ENCODE peak calls at places on chromosomes 7 and 10, in nine cellular contexts. One of them, this sample, is unnamed.
A peak's percentile ranks its signal among the peaks of the same experiment; 100 is the strongest.

GRCh38 chr10:75234683-75235374 is 928 bp downstream of the COMTD1 start:
- DNase-seq in stimulated activated CD4-positive, alpha-beta T cell treated with anti-CD3 and anti-CD28 coated beads, Interleukin-4, amount 100 ng/mL, for 4 hours: peak; percentile 5
- DNase-seq in activated T-helper 9 cell treated with anti-CD3 and anti-CD28 coated beads, Interleukin-2, amount 50 U/mL, for 16 hours: no peak
- DNase-seq in head of caudate nucleus: no peak
- DNase-seq in stimulated activated CD8-positive, alpha-beta memory T cell treated with anti-CD3 and anti-CD28 coated beads, Interleukin-12 subunit alpha, Interleukin-12 subunit beta, amount 100 ng/mL, for 4 hours: no peak
- DNase-seq in AG04450: no peak
- DNase-seq in non-pigmented ciliary epithelial cell: no peak
- DNase-seq in NCI-H146: peak; percentile 90
- DNase-seq in astrocyte of the spinal cord: no peak
- DNase-seq in this sample: no peak

GRCh38 chr10:33248638-33249037 is 85.8 kb downstream of the NRP1 start:
- DNase-seq in AG04450: peak; percentile 74
- DNase-seq in stimulated activated CD4-positive, alpha-beta T cell treated with anti-CD3 and anti-CD28 coated beads, Interleukin-4, amount 100 ng/mL, for 4 hours: peak; percentile 13
- DNase-seq in stimulated activated CD8-positive, alpha-beta memory T cell treated with anti-CD3 and anti-CD28 coated beads, Interleukin-12 subunit alpha, Interleukin-12 subunit beta, amount 100 ng/mL, for 4 hours: no peak
- DNase-seq in astrocyte of the spinal cord: peak; percentile 93
- DNase-seq in non-pigmented ciliary epithelial cell: peak; percentile 92
- DNase-seq in head of caudate nucleus: no peak
- DNase-seq in NCI-H146: no peak
- DNase-seq in activated T-helper 9 cell treated with anti-CD3 and anti-CD28 coated beads, Interleukin-2, amount 50 U/mL, for 16 hours: no peak
- DNase-seq in this sample: no peak

GRCh38 chr7:99191869-99192596 is 15.9 kb downstream of the KPNA7 start:
- DNase-seq in non-pigmented ciliary epithelial cell: no peak
- DNase-seq in stimulated activated CD8-positive, alpha-beta memory T cell treated with anti-CD3 and anti-CD28 coated beads, Interleukin-12 subunit alpha, Interleukin-12 subunit beta, amount 100 ng/mL, for 4 hours: no peak
- DNase-seq in activated T-helper 9 cell treated with anti-CD3 and anti-CD28 coated beads, Interleukin-2, amount 50 U/mL, for 16 hours: no peak
- DNase-seq in head of caudate nucleus: no peak
- DNase-seq in AG04450: no peak
- DNase-seq in NCI-H146: no peak
- DNase-seq in astrocyte of the spinal cord: no peak
- DNase-seq in stimulated activated CD4-positive, alpha-beta T cell treated with anti-CD3 and anti-CD28 coated beads, Interleukin-4, amount 100 ng/mL, for 4 hours: no peak
- DNase-seq in this sample: no peak

GRCh38 chr10:110058215-110058614 is 50.4 kb downstream of the ADD3 start:
- DNase-seq in non-pigmented ciliary epithelial cell: no peak
- DNase-seq in AG04450: no peak
- DNase-seq in astrocyte of the spinal cord: no peak
- DNase-seq in head of caudate nucleus: no peak
- DNase-seq in stimulated activated CD4-positive, alpha-beta T cell treated with anti-CD3 and anti-CD28 coated beads, Interleukin-4, amount 100 ng/mL, for 4 hours: no peak
- DNase-seq in activated T-helper 9 cell treated with anti-CD3 and anti-CD28 coated beads, Interleukin-2, amount 50 U/mL, for 16 hours: no peak
- DNase-seq in NCI-H146: no peak
- DNase-seq in stimulated activated CD8-positive, alpha-beta memory T cell treated with anti-CD3 and anti-CD28 coated beads, Interleukin-12 subunit alpha, Interleukin-12 subunit beta, amount 100 ng/mL, for 4 hours: no peak
- DNase-seq in this sample: no peak

GRCh38 chr7:127922661-127923060 is 108.6 kb downstream of the LRRC4 start:
- DNase-seq in stimulated activated CD4-positive, alpha-beta T cell treated with anti-CD3 and anti-CD28 coated beads, Interleukin-4, amount 100 ng/mL, for 4 hours: no peak
- DNase-seq in NCI-H146: no peak
- DNase-seq in stimulated activated CD8-positive, alpha-beta memory T cell treated with anti-CD3 and anti-CD28 coated beads, Interleukin-12 subunit alpha, Interleukin-12 subunit beta, amount 100 ng/mL, for 4 hours: no peak
- DNase-seq in activated T-helper 9 cell treated with anti-CD3 and anti-CD28 coated beads, Interleukin-2, amount 50 U/mL, for 16 hours: no peak
- DNase-seq in AG04450: no peak
- DNase-seq in astrocyte of the spinal cord: no peak
- DNase-seq in non-pigmented ciliary epithelial cell: no peak
- DNase-seq in head of caudate nucleus: no peak
- DNase-seq in this sample: no peak

GRCh38 chr7:148763622-148764021 is 64.9 kb downstream of the CUL1 start:
- DNase-seq in non-pigmented ciliary epithelial cell: no peak
- DNase-seq in astrocyte of the spinal cord: no peak
- DNase-seq in NCI-H146: no peak
- DNase-seq in activated T-helper 9 cell treated with anti-CD3 and anti-CD28 coated beads, Interleukin-2, amount 50 U/mL, for 16 hours: no peak
- DNase-seq in AG04450: peak; percentile 15
- DNase-seq in head of caudate nucleus: no peak
- DNase-seq in stimulated activated CD4-positive, alpha-beta T cell treated with anti-CD3 and anti-CD28 coated beads, Interleukin-4, amount 100 ng/mL, for 4 hours: no peak
- DNase-seq in stimulated activated CD8-positive, alpha-beta memory T cell treated with anti-CD3 and anti-CD28 coated beads, Interleukin-12 subunit alpha, Interleukin-12 subunit beta, amount 100 ng/mL, for 4 hours: no peak
- DNase-seq in this sample: no peak

GRCh38 chr10:122013311-122013780 is 24.4 kb downstream of the TACC2 start:
- DNase-seq in astrocyte of the spinal cord: no peak
- DNase-seq in AG04450: no peak
- DNase-seq in NCI-H146: peak; percentile 36
- DNase-seq in stimulated activated CD8-positive, alpha-beta memory T cell treated with anti-CD3 and anti-CD28 coated beads, Interleukin-12 subunit alpha, Interleukin-12 subunit beta, amount 100 ng/mL, for 4 hours: no peak
- DNase-seq in head of caudate nucleus: no peak
- DNase-seq in activated T-helper 9 cell treated with anti-CD3 and anti-CD28 coated beads, Interleukin-2, amount 50 U/mL, for 16 hours: no peak
- DNase-seq in stimulated activated CD4-positive, alpha-beta T cell treated with anti-CD3 and anti-CD28 coated beads, Interleukin-4, amount 100 ng/mL, for 4 hours: no peak
- DNase-seq in non-pigmented ciliary epithelial cell: no peak
- DNase-seq in this sample: no peak

GRCh38 chr7:156460861-156461632 is 179.5 kb upstream of the RNF32 start:
- DNase-seq in astrocyte of the spinal cord: no peak
- DNase-seq in stimulated activated CD8-positive, alpha-beta memory T cell treated with anti-CD3 and anti-CD28 coated beads, Interleukin-12 subunit alpha, Interleukin-12 subunit beta, amount 100 ng/mL, for 4 hours: no peak
- DNase-seq in non-pigmented ciliary epithelial cell: no peak
- DNase-seq in stimulated activated CD4-positive, alpha-beta T cell treated with anti-CD3 and anti-CD28 coated beads, Interleukin-4, amount 100 ng/mL, for 4 hours: no peak
- DNase-seq in NCI-H146: peak; percentile 66
- DNase-seq in head of caudate nucleus: no peak
- DNase-seq in activated T-helper 9 cell treated with anti-CD3 and anti-CD28 coated beads, Interleukin-2, amount 50 U/mL, for 16 hours: no peak
- DNase-seq in AG04450: no peak
- DNase-seq in this sample: no peak

GRCh38 chr10:11164806-11165590 is 147.3 kb downstream of the CELF2 start:
- DNase-seq in stimulated activated CD8-positive, alpha-beta memory T cell treated with anti-CD3 and anti-CD28 coated beads, Interleukin-12 subunit alpha, Interleukin-12 subunit beta, amount 100 ng/mL, for 4 hours: peak; percentile 41
- DNase-seq in NCI-H146: no peak
- DNase-seq in stimulated activated CD4-positive, alpha-beta T cell treated with anti-CD3 and anti-CD28 coated beads, Interleukin-4, amount 100 ng/mL, for 4 hours: peak; percentile 73
- DNase-seq in astrocyte of the spinal cord: peak; percentile 73
- DNase-seq in non-pigmented ciliary epithelial cell: peak; percentile 60
- DNase-seq in head of caudate nucleus: peak; percentile 87
- DNase-seq in activated T-helper 9 cell treated with anti-CD3 and anti-CD28 coated beads, Interleukin-2, amount 50 U/mL, for 16 hours: peak; percentile 52
- DNase-seq in AG04450: peak; percentile 63
- DNase-seq in this sample: peak; percentile 59

GRCh38 chr7:1885465-1886226 is 215.6 kb downstream of the ELFN1 start:
- DNase-seq in AG04450: no peak
- DNase-seq in stimulated activated CD8-positive, alpha-beta memory T cell treated with anti-CD3 and anti-CD28 coated beads, Interleukin-12 subunit alpha, Interleukin-12 subunit beta, amount 100 ng/mL, for 4 hours: no peak
- DNase-seq in astrocyte of the spinal cord: no peak
- DNase-seq in non-pigmented ciliary epithelial cell: no peak
- DNase-seq in NCI-H146: no peak
- DNase-seq in head of caudate nucleus: no peak
- DNase-seq in activated T-helper 9 cell treated with anti-CD3 and anti-CD28 coated beads, Interleukin-2, amount 50 U/mL, for 16 hours: no peak
- DNase-seq in stimulated activated CD4-positive, alpha-beta T cell treated with anti-CD3 and anti-CD28 coated beads, Interleukin-4, amount 100 ng/mL, for 4 hours: no peak
- DNase-seq in this sample: no peak

GRCh38 chr10:100727808-100728207 is 17.6 kb upstream of the PAX2 start:
- DNase-seq in stimulated activated CD4-positive, alpha-beta T cell treated with anti-CD3 and anti-CD28 coated beads, Interleukin-4, amount 100 ng/mL, for 4 hours: no peak
- DNase-seq in NCI-H146: no peak
- DNase-seq in non-pigmented ciliary epithelial cell: no peak
- DNase-seq in stimulated activated CD8-positive, alpha-beta memory T cell treated with anti-CD3 and anti-CD28 coated beads, Interleukin-12 subunit alpha, Interleukin-12 subunit beta, amount 100 ng/mL, for 4 hours: no peak
- DNase-seq in astrocyte of the spinal cord: no peak
- DNase-seq in AG04450: no peak
- DNase-seq in activated T-helper 9 cell treated with anti-CD3 and anti-CD28 coated beads, Interleukin-2, amount 50 U/mL, for 16 hours: no peak
- DNase-seq in head of caudate nucleus: no peak
- DNase-seq in this sample: no peak

GRCh38 chr7:40175725-40176510 is 41.1 kb downstream of the SUGCT start:
- DNase-seq in head of caudate nucleus: no peak
- DNase-seq in activated T-helper 9 cell treated with anti-CD3 and anti-CD28 coated beads, Interleukin-2, amount 50 U/mL, for 16 hours: no peak
- DNase-seq in NCI-H146: no peak
- DNase-seq in astrocyte of the spinal cord: peak; percentile 69
- DNase-seq in non-pigmented ciliary epithelial cell: no peak
- DNase-seq in stimulated activated CD4-positive, alpha-beta T cell treated with anti-CD3 and anti-CD28 coated beads, Interleukin-4, amount 100 ng/mL, for 4 hours: no peak
- DNase-seq in AG04450: peak; percentile 24
- DNase-seq in stimulated activated CD8-positive, alpha-beta memory T cell treated with anti-CD3 and anti-CD28 coated beads, Interleukin-12 subunit alpha, Interleukin-12 subunit beta, amount 100 ng/mL, for 4 hours: no peak
- DNase-seq in this sample: no peak